ENCODE peak calls at places on chromosomes 13 and 19, in four cellular contexts. One of them, this sample, is unnamed.

GRCh38 chr13:73000027-73000674 is 58.7 kb upstream of the KLF5 start:
- DNase-seq in NCI-H510A: no peak
- DNase-seq in T-helper 17 cell: no peak
- DNase-seq in right lobe of liver: no peak
- DNase-seq in this sample: no peak

GRCh38 chr19:18417250-18418033 is 1.8 kb upstream of the SSBP4 start:
- DNase-seq in NCI-H510A: peak
- DNase-seq in T-helper 17 cell: peak
- DNase-seq in right lobe of liver: peak
- DNase-seq in this sample: no peak

GRCh38 chr13:36981156-36981743 is 17.9 kb downstream of the ALG5 start:
- DNase-seq in NCI-H510A: no peak
- DNase-seq in T-helper 17 cell: no peak
- DNase-seq in right lobe of liver: no peak
- DNase-seq in this sample: no peak

GRCh38 chr13:21338651-21339278 is 120.3 kb downstream of the ZDHHC20 start:
- DNase-seq in NCI-H510A: peak
- DNase-seq in T-helper 17 cell: no peak
- DNase-seq in right lobe of liver: no peak
- DNase-seq in this sample: no peak

GRCh38 chr13:112510002-112510780 is 77.8 kb downstream of the TUBGCP3 start:
- DNase-seq in NCI-H510A: peak
- DNase-seq in T-helper 17 cell: no peak
- DNase-seq in right lobe of liver: no peak
- DNase-seq in this sample: no peak

GRCh38 chr19:495440-496332 is 600 bp upstream of the MADCAM1 start:
- DNase-seq in NCI-H510A: no peak
- DNase-seq in T-helper 17 cell: peak
- DNase-seq in right lobe of liver: no peak
- DNase-seq in this sample: no peak

GRCh38 chr13:59691501-59692066 is 472.1 kb downstream of the DIAPH3 start:
- DNase-seq in NCI-H510A: no peak
- DNase-seq in T-helper 17 cell: no peak
- DNase-seq in right lobe of liver: no peak
- DNase-seq in this sample: no peak

GRCh38 chr13:102680842-102681725 is 13.8 kb downstream of the METTL21C start:
- DNase-seq in NCI-H510A: no peak
- DNase-seq in T-helper 17 cell: no peak
- DNase-seq in right lobe of liver: no peak
- DNase-seq in this sample: no peak

GRCh38 chr19:35715981-35716734 is 1.6 kb upstream of the KMT2B start:
- DNase-seq in NCI-H510A: peak
- DNase-seq in T-helper 17 cell: no peak
- DNase-seq in right lobe of liver: peak
- DNase-seq in this sample: no peak

GRCh38 chr19:40403262-40403984 is 9.8 kb downstream of the PRX start:
- DNase-seq in NCI-H510A: peak
- DNase-seq in T-helper 17 cell: peak
- DNase-seq in right lobe of liver: peak
- DNase-seq in this sample: no peak

GRCh38 chr19:44820648-44821609 is 12.0 kb downstream of the BCAM start:
- DNase-seq in NCI-H510A: no peak
- DNase-seq in T-helper 17 cell: no peak
- DNase-seq in right lobe of liver: no peak
- DNase-seq in this sample: no peak

GRCh38 chr19:391199-391557 is 17.8 kb downstream of the C2CD4C start:
- DNase-seq in NCI-H510A: no peak
- DNase-seq in T-helper 17 cell: no peak
- DNase-seq in right lobe of liver: no peak
- DNase-seq in this sample: no peak

GRCh38 chr13:93248627-93249047 is 22.0 kb downstream of the GPC6 start:
- DNase-seq in NCI-H510A: peak
- DNase-seq in T-helper 17 cell: no peak
- DNase-seq in right lobe of liver: peak
- DNase-seq in this sample: peak

GRCh38 chr13:36533806-36534205 is 101.5 kb downstream of the CCNA1 start:
- DNase-seq in NCI-H510A: no peak
- DNase-seq in T-helper 17 cell: no peak
- DNase-seq in right lobe of liver: no peak
- DNase-seq in this sample: no peak

GRCh38 chr13:90713436-90714133 is 633.9 kb upstream of the MIR17HG start:
- DNase-seq in NCI-H510A: no peak
- DNase-seq in T-helper 17 cell: no peak
- DNase-seq in right lobe of liver: no peak
- DNase-seq in this sample: no peak

GRCh38 chr19:1105873-1106840 is 2.4 kb downstream of the GPX4 start:
- DNase-seq in NCI-H510A: no peak
- DNase-seq in T-helper 17 cell: no peak
- DNase-seq in right lobe of liver: no peak
- DNase-seq in this sample: no peak

GRCh38 chr13:29849071-29849541 is 1.3 kb downstream of the UBL3 start:
- DNase-seq in NCI-H510A: no peak
- DNase-seq in T-helper 17 cell: no peak
- DNase-seq in right lobe of liver: no peak
- DNase-seq in this sample: no peak

GRCh38 chr19:18995804-18996241 is 37.5 kb downstream of the SUGP2 start:
- DNase-seq in NCI-H510A: peak
- DNase-seq in T-helper 17 cell: no peak
- DNase-seq in right lobe of liver: no peak
- DNase-seq in this sample: no peak

GRCh38 chr13:56189978-56190377 is 950.7 kb upstream of the PRR20A start:
- DNase-seq in NCI-H510A: no peak
- DNase-seq in T-helper 17 cell: no peak
- DNase-seq in right lobe of liver: no peak
- DNase-seq in this sample: no peak

GRCh38 chr19:18338471-18339001 is 1.9 kb upstream of the PGPEP1 start:
- DNase-seq in NCI-H510A: no peak
- DNase-seq in T-helper 17 cell: no peak
- DNase-seq in right lobe of liver: no peak
- DNase-seq in this sample: no peak

GRCh38 chr13:33217256-33217655 is 68.3 kb downstream of the STARD13 start:
- DNase-seq in NCI-H510A: no peak
- DNase-seq in T-helper 17 cell: no peak
- DNase-seq in right lobe of liver: no peak
- DNase-seq in this sample: no peak

GRCh38 chr13:99958402-99959126 is 13.0 kb downstream of the ZIC5 start:
- DNase-seq in NCI-H510A: no peak
- DNase-seq in T-helper 17 cell: no peak
- DNase-seq in right lobe of liver: no peak
- DNase-seq in this sample: no peak

GRCh38 chr19:39515551-39516191 is 732 bp downstream of the SELENOV start:
- DNase-seq in NCI-H510A: no peak
- DNase-seq in T-helper 17 cell: no peak
- DNase-seq in right lobe of liver: peak
- DNase-seq in this sample: no peak

GRCh38 chr13:113854238-113855011 is 9.5 kb downstream of the GAS6 start:
- DNase-seq in NCI-H510A: no peak
- DNase-seq in T-helper 17 cell: no peak
- DNase-seq in right lobe of liver: peak
- DNase-seq in this sample: no peak

GRCh38 chr13:113848431-113849260 is 15.2 kb downstream of the GAS6 start:
- DNase-seq in NCI-H510A: no peak
- DNase-seq in T-helper 17 cell: no peak
- DNase-seq in right lobe of liver: peak
- DNase-seq in this sample: no peak